ENCODE peak calls at places on chromosomes 13 and 19, in five cellular contexts. R, X, H, B and I are unnamed samples.

GRCh38 chr13:61685683-61686013 is 270.0 kb upstream of the PCDH20 start:
- DNase-seq in H (no peak), B (no peak), X (peak; percentile 24), R (no peak), I (no peak)

GRCh38 chr13:26179344-26179743 is 42.8 kb downstream of the RNF6 start:
- DNase-seq in X (no peak), H (no peak), B (no peak), R (no peak), I (no peak)

GRCh38 chr13:110448677-110449076 is 112.8 kb downstream of the RAB20 start:
- DNase-seq in X (no peak), B (no peak), H (no peak), R (no peak), I (no peak)

GRCh38 chr13:110206170-110206569 is 100.8 kb downstream of the COL4A1 start:
- DNase-seq in R (no peak), H (no peak), X (no peak), B (no peak), I (no peak)

GRCh38 chr13:37074703-37075102 is 15.2 kb upstream of the SUPT20H start:
- DNase-seq in B (no peak), X (peak; percentile 11), H (no peak), R (no peak), I (no peak)

GRCh38 chr19:18141031-18141430 is 11.9 kb upstream of the PIK3R2 start:
- DNase-seq in H (no peak), B (no peak), X (no peak), R (no peak), I (no peak)

GRCh38 chr19:6264077-6264445 is 15.7 kb downstream of the MLLT1 start:
- DNase-seq in R (no peak), X (no peak), B (no peak), H (no peak), I (no peak)

GRCh38 chr13:67943116-67943515 is 713.0 kb upstream of the PCDH9 start:
- DNase-seq in R (no peak), X (no peak), H (no peak), B (no peak), I (no peak)

GRCh38 chr13:51235756-51236564 is 13.8 kb downstream of the FAM124A start:
- DNase-seq in H (no peak), B (no peak), R (no peak), X (no peak), I (no peak)

GRCh38 chr13:51645154-51645650 is 60.9 kb downstream of the WDFY2 start:
- DNase-seq in B (no peak), R (no peak), X (peak; percentile 43), H (no peak), I (no peak)

GRCh38 chr19:49335071-49335783 is at the start of gene CD37:
- DNase-seq in B (peak; percentile 49), X (no peak), H (peak; percentile 24), R (peak; percentile 67), I (no peak)

GRCh38 chr19:35991731-35992450 is 3.1 kb upstream of the SDHAF1 start:
- DNase-seq in R (no peak), H (no peak), B (no peak), X (no peak), I (no peak)

GRCh38 chr13:76944457-76944856 is 3.9 kb upstream of the ACOD1 start:
- DNase-seq in R (no peak), H (no peak), B (no peak), X (no peak), I (no peak)

GRCh38 chr13:31119966-31120733 is 41.6 kb downstream of the HSPH1 start:
- DNase-seq in H (no peak), R (no peak), X (no peak), B (no peak), I (no peak)

GRCh38 chr13:23876265-23876664 is 12.9 kb downstream of the MIPEP start:
- DNase-seq in R (no peak), B (no peak), X (peak; percentile 6), H (no peak), I (no peak)

GRCh38 chr19:58382997-58383603 is 2.3 kb upstream of the ZNF837 start:
- DNase-seq in B (no peak), X (no peak), H (no peak), R (no peak), I (no peak)

GRCh38 chr19:46069841-46070341 is 29.1 kb upstream of the IGFL4 start:
- DNase-seq in B (no peak), H (no peak), X (peak; percentile 75), R (no peak), I (no peak)

GRCh38 chr13:45781553-45782326 is 69.8 kb downstream of the SIAH3 start:
- DNase-seq in X (no peak), B (no peak), R (no peak), H (no peak), I (no peak)

GRCh38 chr19:56299688-56300087 is 15.0 kb downstream of the ZSCAN5A start:
- DNase-seq in B (no peak), H (no peak), R (no peak), X (no peak), I (no peak)

GRCh38 chr13:88979465-88980180 is 1308.5 kb downstream of the SLITRK5 start:
- DNase-seq in R (no peak), B (no peak), H (no peak), X (no peak), I (no peak)

GRCh38 chr19:40443930-40444180 is 280 bp downstream of the SERTAD3 start:
- DNase-seq in H (no peak), X (no peak), R (no peak), B (no peak), I (no peak)

GRCh38 chr13:94236876-94237275 is 242.6 kb downstream of the DCT start:
- DNase-seq in R (no peak), X (no peak), B (no peak), H (no peak), I (no peak)

GRCh38 chr19:40005670-40006272 is 8.9 kb downstream of the ZNF546 start:
- DNase-seq in H (no peak), X (no peak), R (no peak), B (no peak), I (no peak)

GRCh38 chr19:33473644-33474305 is 47.8 kb downstream of the PEPD start:
- DNase-seq in R (peak; percentile 31), X (no peak), B (no peak), H (no peak), I (no peak)

GRCh38 chr13:23433171-23434153 is at the start of gene SACS:
- DNase-seq in X (peak; percentile 26), B (no peak), R (no peak), H (no peak), I (peak; percentile 48)

GRCh38 chr13:75050419-75051066 is 431.4 kb downstream of the TBC1D4 start:
- DNase-seq in R (no peak), H (no peak), X (no peak), B (no peak), I (no peak)

GRCh38 chr19:46861691-46862503 is 1.1 kb downstream of the ARHGAP35 start:
- DNase-seq in H (no peak), R (peak; percentile 68), B (no peak), X (no peak), I (no peak)

GRCh38 chr19:16429066-16429758 is 42.6 kb downstream of the EPS15L1 start:
- DNase-seq in H (no peak), R (peak; percentile 84), B (peak; percentile 74), X (no peak), I (peak; percentile 88)
- TF ChIP-seq CTCF in H (no peak), R (no peak), B (no peak), X (no peak), I (no peak)

GRCh38 chr19:29963576-29963975 is 21.5 kb downstream of the URI1 start:
- DNase-seq in B (no peak), H (no peak), R (no peak), X (no peak), I (no peak)

GRCh38 chr19:29967623-29968022 is 25.6 kb downstream of the URI1 start:
- DNase-seq in H (no peak), X (no peak), R (no peak), B (no peak), I (no peak)

GRCh38 chr19:29964171-29964570 is 22.1 kb downstream of the URI1 start:
- DNase-seq in B (no peak), R (no peak), X (no peak), H (no peak), I (no peak)

GRCh38 chr19:29965529-29965928 is 23.5 kb downstream of the URI1 start:
- DNase-seq in B (no peak), H (no peak), X (no peak), R (no peak), I (no peak)

DNA sequence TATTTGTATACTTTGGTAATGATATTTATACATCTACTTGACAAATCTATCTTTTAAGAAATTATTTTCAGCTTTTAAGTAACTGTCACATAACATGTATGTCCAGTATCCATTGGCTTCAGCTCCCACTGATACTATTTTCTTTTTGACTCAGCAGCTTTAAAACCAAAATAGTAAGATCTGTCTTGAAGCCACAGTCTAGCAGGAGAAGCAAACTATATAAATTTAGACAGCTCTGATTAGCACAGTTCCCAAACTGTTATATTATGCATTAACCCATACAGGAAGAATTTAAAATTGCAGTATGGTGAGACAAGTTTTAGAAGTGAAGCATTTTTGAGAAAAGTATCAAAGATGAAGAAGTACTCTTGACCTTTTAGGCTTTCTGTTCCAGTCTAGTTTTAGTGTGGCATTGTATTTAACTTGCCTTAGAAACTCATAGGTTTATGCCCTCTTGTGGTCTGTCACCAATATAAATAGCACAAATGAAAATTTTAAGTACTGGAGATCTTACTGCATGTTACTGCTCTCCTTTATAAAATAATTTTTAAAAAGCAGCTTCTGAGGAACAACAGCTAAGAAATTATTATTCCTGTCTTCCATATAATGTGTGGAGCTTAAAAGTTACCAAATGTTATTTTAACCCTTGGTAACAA is 24.7 kb downstream of the URI1 start:
- DNase-seq in X (peak; percentile 57), B (no peak), R (no peak), H (no peak), I (no peak)
- H3K27ac ChIP-seq in X (no peak overlapping the region), B (no peak overlapping the region), R (no peak overlapping the region), H (no peak overlapping the region), I (no peak overlapping the region)

GRCh38 chr19:13208964-13209796 is 59.0 kb downstream of the IER2 start:
- DNase-seq in R (no peak), H (no peak), X (no peak), B (no peak), I (no peak)

GRCh38 chr19:13210941-13211340 is 60.7 kb downstream of the IER2 start:
- DNase-seq in R (no peak), H (no peak), X (no peak), B (no peak), I (no peak)

GRCh38 chr19:13208131-13208963 is 58.1 kb downstream of the IER2 start:
- DNase-seq in X (no peak), R (peak; percentile 73), B (no peak), H (peak; percentile 13), I (no peak)

GRCh38 chr19:13211426-13212308 is 61.5 kb downstream of the IER2 start:
- DNase-seq in B (no peak), X (no peak), H (no peak), R (no peak), I (no peak)

GRCh38 chr19:13209797-13210775 is 59.9 kb downstream of the IER2 start:
- DNase-seq in X (no peak), R (no peak), B (no peak), H (no peak), I (no peak)
- H3K4me1 ChIP-seq in X (no peaks in the 10 kb centered on the region), R (no peaks in the 10 kb centered on the region), B (no peaks in the 10 kb centered on the region), H (peaks cover 5% of the 10 kb centered on the region), I (no peaks in the 10 kb centered on the region)

DNA sequence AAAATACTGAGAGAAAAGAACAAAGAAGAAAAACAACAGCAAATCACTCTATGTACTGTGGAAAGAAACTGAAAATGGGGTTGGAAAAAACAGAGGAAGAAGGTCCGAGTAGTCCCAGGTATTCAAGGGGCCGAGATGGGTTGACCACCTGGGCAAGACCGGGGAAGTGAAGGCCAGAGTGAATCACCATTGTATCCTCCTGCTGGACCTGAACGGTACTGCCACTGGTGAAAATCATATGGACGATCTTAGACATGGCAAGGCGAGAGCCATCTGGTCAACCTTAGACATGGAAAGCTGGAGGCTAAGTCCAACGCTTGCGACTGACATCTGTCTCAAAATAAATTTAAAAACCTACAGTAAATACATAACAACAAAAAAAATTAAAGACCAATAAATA is 44.4 kb upstream of the ZNF91 start:
- DNase-seq in R (no peak), X (peak; percentile 40), B (no peak), H (no peak), I (no peak)
- TF ChIP-seq CTCF in R (no peak), X (no peak), B (no peak), H (no peak), I (no peak)